ENCODE peak calls at places on chromosomes 3 and 15, in seven cellular contexts. E is BE2C, H is right atrium auricular region, Z is transverse colon, M is HCT116, V is thyroid gland, G is PC-3. U is an unnamed sample. For H3K36me3 and H3K4me1, the result is how much of the 10 kb centered on the place peaks cover.

GRCh38 chr3:178623666-178624255 is 87.5 kb downstream of the KCNMB2 start:
- DNase-seq in M (no peak), V (no peak), Z (no peak), H (no peak), G (peak), E (no peak), U (no peak)

GRCh38 chr3:23900744-23901143 is 16.0 kb downstream of the NKIRAS1 start:
- DNase-seq in M (no peak), E (no peak), Z (no peak), H (no peak), G (no peak), V (no peak), U (no peak)

GRCh38 chr3:59895972-59896371 is 846.1 kb upstream of the CFAP20DC start:
- DNase-seq in E (no peak), H (no peak), M (no peak), Z (no peak), G (no peak), V (no peak), U (no peak)

GRCh38 chr3:169362261-169362660 is 301.3 kb downstream of the MECOM start:
- DNase-seq in E (peak), Z (peak), V (peak), H (no peak), G (peak), M (no peak), U (peak)

GRCh38 chr15:86317379-86317745 is 237.7 kb downstream of the AGBL1 start:
- DNase-seq in E (no peak), V (no peak), M (no peak), Z (no peak), H (no peak), G (no peak), U (peak)

GRCh38 chr3:63967675-63968611 is 55.4 kb downstream of the PSMD6 start:
- DNase-seq in M (no peak), E (peak), G (no peak), Z (peak), V (peak), H (no peak), U (peak)

GRCh38 chr3:82494977-82495489 is 733.6 kb upstream of the GBE1 start:
- DNase-seq in Z (no peak), V (no peak), H (no peak), M (no peak), E (no peak), G (peak), U (no peak)

GRCh38 chr15:92277776-92278175 is 115.9 kb upstream of the ST8SIA2 start:
- DNase-seq in M (peak), V (peak), Z (no peak), E (peak), H (no peak), G (peak), U (no peak)

GRCh38 chr3:148791296-148791695 is 36.3 kb upstream of the CPB1 start:
- DNase-seq in Z (no peak), V (no peak), M (no peak), G (no peak), H (no peak), E (peak), U (no peak)

GRCh38 chr3:76310661-76311060 is 525.3 kb upstream of the ZNF717 start:
- DNase-seq in Z (no peak), H (no peak), G (peak), V (no peak), M (no peak), E (no peak), U (no peak)

GRCh38 chr3:58661836-58662235 is 4.7 kb downstream of the FAM3D start:
- DNase-seq in V (no peak), M (no peak), G (no peak), Z (peak), H (no peak), E (no peak), U (no peak)

GRCh38 chr3:193096076-193096475 is 144.9 kb upstream of the PLAAT1 start:
- DNase-seq in Z (no peak), M (no peak), G (no peak), E (no peak), H (no peak), V (peak), U (no peak)

GRCh38 chr3:50573566-50574279 is 4.4 kb downstream of the HEMK1 start:
- DNase-seq in E (no peak), Z (peak), V (no peak), M (no peak), H (no peak), G (no peak), U (peak)

GRCh38 chr3:117355566-117355965 is 646.0 kb downstream of the TUSC7 start:
- DNase-seq in V (peak), Z (no peak), G (no peak), M (no peak), H (no peak), E (peak), U (peak)

GRCh38 chr3:171446801-171447578 is 13.2 kb downstream of the TNIK start:
- DNase-seq in Z (no peak), M (peak), G (peak), E (peak), H (no peak), V (no peak), U (no peak)

GRCh38 chr3:170978335-170978745 is 48.2 kb downstream of the SLC2A2 start:
- DNase-seq in H (no peak), E (peak), V (no peak), G (no peak), Z (no peak), M (no peak), U (no peak)

GRCh38 chr15:39774688-39775267 is 7.9 kb downstream of the FSIP1 start:
- DNase-seq in G (no peak), M (no peak), E (no peak), V (no peak), Z (no peak), H (no peak), U (no peak)

GRCh38 chr3:88334187-88334868 is 184.6 kb downstream of the C3orf38 start:
- DNase-seq in E (no peak), G (no peak), H (no peak), M (no peak), V (no peak), Z (no peak), U (no peak)

GRCh38 chr15:101127503-101128076 is 124.3 kb downstream of the CHSY1 start:
- DNase-seq in G (peak), E (peak), V (peak), H (peak), Z (peak), M (peak), U (peak)

GRCh38 chr3:194286747-194287146 is 64.4 kb downstream of the CPN2 start:
- DNase-seq in Z (no peak), H (no peak), E (no peak), V (no peak), G (no peak), M (no peak), U (no peak)

GRCh38 chr15:67622110-67622509 is 79.6 kb downstream of the MAP2K5 start:
- DNase-seq in Z (no peak), E (no peak), V (no peak), G (no peak), H (no peak), M (no peak), U (no peak)

GRCh38 chr3:36729204-36730056 is 34.9 kb downstream of the DCLK3 start:
- DNase-seq in H (no peak), G (peak), M (peak), E (no peak), Z (no peak), V (no peak), U (no peak)

GRCh38 chr15:66821307-66821706 is 119.3 kb downstream of the SMAD6 start:
- DNase-seq in E (no peak), H (no peak), V (no peak), M (no peak), G (no peak), Z (no peak), U (no peak)

GRCh38 chr15:77014137-77015081 is 19.5 kb downstream of the PSTPIP1 start:
- DNase-seq in G (no peak), M (no peak), V (no peak), Z (no peak), H (no peak), E (peak), U (no peak)

GRCh38 chr3:66502981-66503380 is 2.2 kb upstream of the LRIG1 start:
- DNase-seq in V (no peak), H (no peak), Z (no peak), M (no peak), G (no peak), E (no peak), U (no peak)

GRCh38 chr3:185460719-185461350 is 38.0 kb downstream of the TMEM41A start:
- DNase-seq in Z (no peak), H (no peak), V (no peak), E (no peak), M (peak), G (peak), U (no peak)

GRCh38 chr3:177279118-177279815 is 82.0 kb upstream of the TBL1XR1 start:
- DNase-seq in M (no peak), H (no peak), G (peak), Z (no peak), E (no peak), V (peak), U (no peak)

GRCh38 chr3:47016086-47016933 is 36.8 kb downstream of the NBEAL2 start:
- DNase-seq in H (no peak), G (no peak), Z (no peak), E (no peak), M (no peak), V (no peak), U (no peak)

GRCh38 chr3:47016934-47017435 is 37.5 kb downstream of the NBEAL2 start:
- DNase-seq in M (no peak), Z (no peak), G (peak), E (no peak), H (no peak), V (no peak), U (no peak)

GRCh38 chr3:47013231-47013630 is 33.8 kb downstream of the NBEAL2 start:
- DNase-seq in V (no peak), M (no peak), G (no peak), Z (no peak), E (no peak), H (no peak), U (no peak)

GRCh38 chr3:47014036-47014435 is 34.6 kb downstream of the NBEAL2 start:
- DNase-seq in G (no peak), V (no peak), E (no peak), M (no peak), Z (no peak), H (no peak), U (no peak)

GRCh38 chr3:47015151-47015550 is 35.7 kb downstream of the NBEAL2 start:
- DNase-seq in V (no peak), H (no peak), Z (no peak), G (no peak), E (no peak), M (no peak), U (no peak)
- H3K36me3 ChIP-seq in V (under half), H (under half), Z (under half), G (under half), E (under half), M (under half), U (under half)

DNA sequence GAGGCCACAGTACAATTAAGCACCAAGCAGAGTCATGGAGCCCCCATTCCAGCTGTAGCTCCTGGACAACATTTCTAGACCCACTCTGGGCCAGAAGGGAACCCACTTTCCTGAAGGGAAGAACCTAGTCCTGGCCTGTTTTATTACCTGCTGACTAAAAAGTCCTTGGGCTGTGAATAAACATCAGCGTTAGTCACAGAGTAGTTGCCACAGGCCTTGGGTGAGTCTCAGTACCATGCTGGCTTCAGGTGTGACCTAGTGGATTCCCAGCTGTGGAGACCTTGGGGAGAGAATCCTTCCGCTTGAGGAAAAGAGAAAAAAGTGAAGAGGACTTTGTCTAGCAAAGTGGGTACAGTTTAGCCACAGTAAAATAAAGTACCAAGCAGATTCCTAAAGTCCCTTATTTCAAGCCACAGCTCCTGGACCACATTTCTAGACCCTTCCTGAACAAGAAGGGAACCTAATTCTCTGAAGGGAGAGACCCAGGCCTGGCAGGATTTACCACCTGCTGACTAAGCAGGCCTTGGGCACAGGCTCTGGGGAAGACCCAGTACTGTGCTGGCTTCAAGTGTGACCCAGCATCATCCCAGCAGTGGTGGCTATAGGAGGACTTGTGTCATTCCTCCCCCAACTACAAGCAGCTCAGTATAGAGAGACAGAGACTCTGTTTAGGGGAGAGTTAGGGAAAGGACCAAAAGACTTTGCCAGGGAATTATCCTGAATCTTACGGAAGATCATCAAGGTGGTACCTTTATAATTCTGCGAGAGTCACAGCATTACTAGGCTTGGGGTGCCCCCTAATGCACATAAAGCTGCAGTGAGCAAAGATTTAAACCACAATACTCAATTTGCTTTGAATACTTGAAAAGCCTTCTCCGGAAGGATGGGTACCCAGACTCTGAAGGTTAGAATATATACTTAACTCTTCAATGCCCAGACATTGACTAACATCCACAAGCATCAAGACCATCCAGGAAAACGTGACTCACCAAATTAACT is 118.2 kb upstream of the KCNH8 start:
- DNase-seq in M (no peak), E (no peak), G (peak), V (no peak), Z (no peak), H (no peak), U (no peak)
- TF ChIP-seq CTCF in M (no peak), E (peak), G (peak), V (no peak), Z (no peak), H (peak), U (no peak)

DNA sequence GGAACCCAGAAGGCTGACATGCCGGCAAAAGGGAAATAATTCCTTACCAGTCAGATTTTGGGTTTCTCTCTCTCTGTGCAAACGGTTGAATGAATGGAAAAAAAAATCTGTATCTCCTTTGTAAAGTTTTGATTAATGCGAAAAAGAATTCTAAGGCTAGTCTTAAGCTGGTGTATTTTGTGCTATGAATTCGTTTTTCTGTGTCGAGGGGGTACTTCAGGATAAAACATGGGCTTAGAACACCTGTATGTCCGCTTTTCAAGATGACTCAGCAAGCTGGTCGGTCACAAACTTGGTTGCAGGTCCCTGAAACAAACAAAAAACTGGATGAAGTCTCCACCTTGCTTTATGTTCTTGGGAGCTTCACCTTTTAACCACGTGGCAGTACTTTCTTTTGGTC is 28.5 kb downstream of the IGDCC3 start:
- DNase-seq in M (no peak), G (no peak), V (no peak), E (no peak), H (no peak), Z (no peak), U (no peak)
- H3K4me1 ChIP-seq in M (under half), G (under half), V (under half), E (under half), H (under half), Z (under half), U (under half)

GRCh38 chr15:78449220-78449999 is 11.4 kb downstream of the IREB2 start:
- DNase-seq in E (no peak), H (no peak), G (no peak), Z (no peak), V (no peak), M (no peak), U (no peak)

GRCh38 chr15:78448441-78449219 is 10.6 kb downstream of the IREB2 start:
- DNase-seq in E (peak), V (no peak), Z (no peak), H (no peak), G (no peak), M (no peak), U (no peak)

GRCh38 chr15:78445875-78446274 is 7.9 kb downstream of the IREB2 start:
- DNase-seq in E (no peak), Z (no peak), M (no peak), G (no peak), V (no peak), H (no peak), U (no peak)

GRCh38 chr15:78444255-78444654 is 6.2 kb downstream of the IREB2 start:
- DNase-seq in H (no peak), G (no peak), Z (no peak), E (no peak), M (no peak), V (no peak), U (no peak)

DNA sequence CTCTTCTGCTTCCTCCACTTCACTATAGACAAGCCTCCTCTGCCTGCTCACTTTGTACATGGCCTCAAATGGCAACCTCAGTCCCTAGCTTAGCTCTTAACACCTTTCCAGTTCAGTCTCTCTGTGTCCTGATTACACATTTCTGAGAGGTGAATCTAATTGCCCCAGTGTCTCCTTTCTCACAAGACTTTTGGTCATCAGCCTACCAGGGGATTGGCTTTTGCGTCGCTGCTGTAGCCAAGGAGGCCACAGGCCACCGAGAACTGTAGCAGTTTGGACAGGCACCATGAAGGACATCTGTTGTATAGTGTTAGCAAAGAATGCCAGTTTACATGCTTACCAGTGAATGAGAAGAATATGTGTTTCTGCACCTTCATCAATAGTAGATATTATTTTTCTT is 8.5 kb downstream of the IREB2 start:
- DNase-seq in Z (no peak), V (no peak), G (no peak), H (no peak), E (no peak), M (no peak), U (no peak)
- H3K36me3 ChIP-seq in Z (under half), V (under half), G (under half), H (under half), E (half or more), M (under half), U (under half)

GRCh38 chr15:78315686-78316085 is 16.3 kb upstream of the SKIC8 start:
- DNase-seq in G (peak), E (peak), M (no peak), V (no peak), H (no peak), Z (peak), U (peak)
- TF ChIP-seq CTCF in G (peak), E (peak), M (peak), V (no peak), H (no peak), Z (no peak), U (no peak)

GRCh38 chr3:12921736-12922135 is 80.4 kb upstream of the RPL32 start:
- DNase-seq in V (no peak), Z (no peak), G (no peak), H (no peak), E (no peak), M (no peak), U (no peak)

GRCh38 chr3:12922881-12923431 is 81.6 kb upstream of the RPL32 start:
- DNase-seq in V (no peak), M (no peak), G (no peak), Z (no peak), E (no peak), H (no peak), U (no peak)

GRCh38 chr3:12919205-12919604 is 77.8 kb upstream of the RPL32 start:
- DNase-seq in V (no peak), E (no peak), M (no peak), G (no peak), H (no peak), Z (no peak), U (no peak)

GRCh38 chr3:12922299-12922698 is 80.9 kb upstream of the RPL32 start:
- DNase-seq in Z (no peak), V (no peak), E (no peak), G (no peak), H (no peak), M (no peak), U (no peak)

GRCh38 chr3:12920967-12921366 is 79.6 kb upstream of the RPL32 start:
- DNase-seq in G (no peak), V (no peak), H (no peak), M (no peak), E (no peak), Z (no peak), U (no peak)
- H3K4me1 ChIP-seq in G (under half), V (under half), H (under half), M (under half), E (under half), Z (under half), U (under half)

DNA sequence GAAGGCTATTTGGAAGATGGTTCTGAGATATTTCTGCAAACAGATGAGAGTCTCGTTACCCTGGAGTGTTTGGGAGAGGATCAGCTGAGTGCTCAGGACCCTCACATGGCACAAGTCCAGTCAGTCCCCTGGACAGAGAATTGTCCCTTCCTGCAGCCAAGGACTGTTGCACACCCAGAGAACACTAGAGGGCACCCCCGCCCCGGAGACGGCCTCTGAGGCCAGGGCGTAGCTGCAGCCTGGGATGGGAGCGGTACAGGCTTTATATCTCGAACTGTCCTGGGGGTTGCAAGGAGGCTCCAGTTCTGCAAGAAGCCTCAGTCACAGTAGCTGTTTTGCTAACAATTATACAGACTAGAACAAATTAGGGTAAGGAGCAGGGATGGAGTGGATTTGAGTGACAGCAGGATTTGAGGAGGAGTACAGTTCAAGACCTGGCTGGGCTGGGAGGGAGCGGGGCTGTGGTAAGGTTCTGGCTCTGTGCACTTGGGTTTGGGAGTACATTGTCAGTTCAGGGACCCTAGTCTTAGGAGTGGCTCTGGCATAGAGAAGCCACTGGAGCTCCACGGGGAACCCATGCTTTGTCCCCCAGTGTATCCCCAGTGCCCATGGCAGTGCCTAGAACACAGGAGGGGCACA is 67.6 kb upstream of the HACD2 start:
- DNase-seq in V (peak), M (peak), E (peak), G (peak), Z (peak), H (peak), U (peak)
- H3K36me3 ChIP-seq in V (under half), M (under half), E (under half), G (under half), Z (under half), H (under half), U (under half)

DNA sequence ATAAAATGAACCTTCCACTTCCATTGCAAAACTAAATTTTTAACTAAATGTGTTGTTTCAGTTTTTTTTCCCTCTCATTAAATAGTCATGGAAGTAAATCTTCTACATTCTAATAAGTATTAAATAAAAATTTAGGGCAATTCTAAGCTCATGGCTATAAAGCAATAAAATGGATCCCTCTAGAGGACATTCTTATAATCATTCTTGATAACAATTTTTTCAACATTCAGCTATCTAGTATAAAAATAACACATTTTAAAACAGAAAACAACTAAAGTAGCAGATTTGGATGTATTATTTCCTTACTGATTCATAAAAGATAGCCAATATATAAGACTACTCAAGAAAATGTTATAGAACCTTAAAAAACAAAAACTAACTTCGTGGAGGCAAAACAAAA is 393.1 kb downstream of the PLOD2 start:
- DNase-seq in Z (no peak), M (no peak), G (peak), E (no peak), H (no peak), V (no peak), U (no peak)
- TF ChIP-seq CTCF in Z (no peak), M (no peak), G (peak), E (peak), H (peak), V (no peak), U (no peak)

U was measured in mucosa of descending colon.